ENCODE peak calls at places on chromosomes 3 and 15, in six cellular contexts. L is IMR-90, E is pancreas, U is tibial artery, R is ovary, X is psoas muscle. B is an unnamed sample.

GRCh38 chr15:62068071-62068786 is 1.5 kb downstream of the C2CD4A start:
- DNase-seq in L (no peak), E (peak; percentile 63), U (peak; percentile 37), R (peak; percentile 36), X (peak; percentile 70), B (no peak)

GRCh38 chr3:117350386-117350785 is 640.8 kb downstream of the TUSC7 start:
- DNase-seq in L (no peak), E (no peak), U (no peak), R (no peak), X (no peak), B (no peak)

GRCh38 chr3:144810150-144810549 is 838.5 kb downstream of the DIPK2A start:
- DNase-seq in L (no peak), E (no peak), U (no peak), R (no peak), X (no peak), B (no peak)

GRCh38 chr15:59838900-59839299 is 149.8 kb upstream of the BNIP2 start:
- DNase-seq in L (no peak), E (no peak), U (no peak), R (no peak), X (no peak), B (no peak)

GRCh38 chr15:75929799-75930565 is 26.3 kb downstream of the FBXO22 start:
- DNase-seq in L (no peak), E (no peak), U (no peak), R (no peak), X (no peak), B (no peak)

GRCh38 chr3:129507181-129507831 is 21.1 kb upstream of the RHO start:
- DNase-seq in L (no peak), E (no peak), U (peak; percentile 28), R (no peak), X (peak; percentile 52), B (no peak)

GRCh38 chr3:175485436-175485835 is 626.3 kb downstream of the NAALADL2 start:
- DNase-seq in L (no peak), E (no peak), U (no peak), R (no peak), X (no peak), B (no peak)

GRCh38 chr15:99108993-99109392 is 4.1 kb downstream of the SYNM start:
- DNase-seq in L (no peak), E (no peak), U (no peak), R (no peak), X (no peak), B (no peak)

GRCh38 chr15:25655168-25655956 is 207.8 kb downstream of the ATP10A start:
- DNase-seq in L (no peak), E (no peak), U (no peak), R (no peak), X (no peak), B (no peak)

GRCh38 chr3:159252274-159252673 is 450.4 kb downstream of the MFSD1 start:
- DNase-seq in L (no peak), E (no peak), U (no peak), R (no peak), X (no peak), B (peak; percentile 63)

GRCh38 chr3:138125548-138126221 is 6.5 kb downstream of the A4GNT start:
- DNase-seq in L (peak; percentile 66), E (no peak), U (no peak), R (no peak), X (no peak), B (no peak)

GRCh38 chr15:101110681-101111569 is 140.9 kb downstream of the CHSY1 start:
- DNase-seq in L (no peak), E (no peak), U (no peak), R (no peak), X (peak; percentile 72), B (no peak)

GRCh38 chr15:43134157-43134637 is 811 bp downstream of the TMEM62 start:
- DNase-seq in L (no peak), E (no peak), U (no peak), R (no peak), X (no peak), B (no peak)

GRCh38 chr3:134487406-134487805 is 1.5 kb downstream of the CEP63 start:
- DNase-seq in L (no peak), E (no peak), U (no peak), R (no peak), X (no peak), B (no peak)

GRCh38 chr15:71116366-71116765 is 1.1 kb downstream of the THSD4 start:
- DNase-seq in L (peak; percentile 38), E (no peak), U (no peak), R (no peak), X (no peak), B (no peak)

GRCh38 chr15:45391746-45392711 is 13.7 kb upstream of the GATM start:
- DNase-seq in L (no peak), E (no peak), U (no peak), R (no peak), X (no peak), B (no peak)

GRCh38 chr3:25783661-25784512 is 644 bp upstream of the NGLY1 start:
- DNase-seq in L (peak; percentile 18), E (no peak), U (peak; percentile 48), R (no peak), X (no peak), B (no peak)

GRCh38 chr3:174541708-174542107 is 317.4 kb upstream of the NAALADL2 start:
- DNase-seq in L (peak; percentile 51), E (no peak), U (no peak), R (no peak), X (no peak), B (no peak)

GRCh38 chr3:9497821-9498565 is 55.6 kb downstream of the LHFPL4 start:
- DNase-seq in L (peak; percentile 74), E (no peak), U (no peak), R (no peak), X (no peak), B (no peak)

GRCh38 chr3:2360815-2361214 is 262.1 kb downstream of the CNTN4 start:
- DNase-seq in L (no peak), E (no peak), U (no peak), R (no peak), X (no peak), B (no peak)

GRCh38 chr3:125480656-125481374 is 39.2 kb downstream of the SNX4 start:
- DNase-seq in L (peak; percentile 93), E (no peak), U (no peak), R (no peak), X (no peak), B (peak; percentile 44)

GRCh38 chr3:152030320-152030719 is 156.9 kb downstream of the SUCNR1 start:
- DNase-seq in L (no peak), E (no peak), U (no peak), R (no peak), X (no peak), B (no peak)

GRCh38 chr3:139695007-139695406 is 17.2 kb upstream of the NMNAT3 start:
- DNase-seq in L (no peak), E (no peak), U (no peak), R (no peak), X (no peak), B (no peak)

GRCh38 chr3:111809196-111809595 is 49.9 kb upstream of the PHLDB2 start:
- DNase-seq in L (peak; percentile 65), E (no peak), U (no peak), R (no peak), X (no peak), B (peak; percentile 67)

GRCh38 chr3:86969500-86970189 is 21.3 kb downstream of the VGLL3 start:
- DNase-seq in L (peak; percentile 61), E (peak; percentile 31), U (no peak), R (no peak), X (no peak), B (no peak)
- TF ChIP-seq CTCF in L (peak; percentile 63), E (peak; percentile 36), U (peak; percentile 31), R (no peak), X (peak; percentile 47), B (peak; percentile 60)

GRCh38 chr15:40697916-40698315 is 2.9 kb downstream of the RAD51 start:
- DNase-seq in L (no peak), E (no peak), U (no peak), R (no peak), X (no peak), B (no peak)
- H3K36me3 ChIP-seq in L (peaks cover 8% of the 10 kb centered on the region), E (no peaks in the 10 kb centered on the region), U (no peaks in the 10 kb centered on the region), R (no peaks in the 10 kb centered on the region), X (no peaks in the 10 kb centered on the region), B (no peaks in the 10 kb centered on the region)

GRCh38 chr15:96789999-96790398 is 459.5 kb downstream of the NR2F2 start:
- DNase-seq in L (no peak), E (no peak), U (no peak), R (no peak), X (no peak), B (no peak)
- TF ChIP-seq CTCF in L (no peak), E (no peak), U (no peak), R (no peak), X (no peak), B (no peak)

GRCh38 chr15:33454996-33455395 is 144.2 kb downstream of the RYR3 start:
- DNase-seq in L (no peak), E (no peak), U (no peak), R (no peak), X (no peak), B (no peak)
- H3K36me3 ChIP-seq in L (no peaks in the 10 kb centered on the region), E (no peaks in the 10 kb centered on the region), U (no peaks in the 10 kb centered on the region), R (no peaks in the 10 kb centered on the region), X (no peaks in the 10 kb centered on the region), B (no peaks in the 10 kb centered on the region)

DNA sequence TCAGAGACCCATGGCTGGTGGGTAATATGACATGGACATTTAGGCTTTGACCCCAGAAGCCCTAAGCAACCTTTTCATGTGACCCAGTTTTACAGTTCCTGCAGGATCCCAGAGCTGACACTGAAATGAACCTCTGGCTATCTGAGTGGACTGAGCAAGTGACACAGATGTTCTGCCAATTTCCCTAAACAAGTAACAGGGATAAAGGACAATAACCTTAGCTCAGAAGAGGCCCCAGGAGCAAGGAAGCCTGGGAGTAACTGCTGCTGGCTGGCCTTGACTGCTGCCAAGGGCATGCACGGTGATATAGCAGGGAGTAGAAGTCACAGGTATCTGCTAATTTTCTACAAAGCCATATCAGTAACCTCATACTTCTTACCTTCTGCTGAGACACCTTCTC is 177.9 kb downstream of the CHL1 start:
- DNase-seq in L (no peak), E (no peak), U (no peak), R (no peak), X (no peak), B (no peak)
- TF ChIP-seq CTCF in L (no peak), E (no peak), U (no peak), R (no peak), X (no peak), B (no peak)

GRCh38 chr3:48521635-48522034 is 17.7 kb upstream of the SHISA5 start:
- DNase-seq in L (no peak), E (no peak), U (no peak), R (no peak), X (no peak), B (no peak)

GRCh38 chr3:48528754-48529153 is 24.8 kb upstream of the SHISA5 start:
- DNase-seq in L (no peak), E (no peak), U (no peak), R (no peak), X (no peak), B (no peak)

GRCh38 chr3:48519244-48519643 is 15.3 kb upstream of the SHISA5 start:
- DNase-seq in L (no peak), E (no peak), U (no peak), R (no peak), X (no peak), B (no peak)

GRCh38 chr3:48528043-48528442 is 24.1 kb upstream of the SHISA5 start:
- DNase-seq in L (no peak), E (no peak), U (no peak), R (no peak), X (no peak), B (no peak)

GRCh38 chr3:48524970-48525369 is 21.0 kb upstream of the SHISA5 start:
- DNase-seq in L (no peak), E (no peak), U (no peak), R (no peak), X (no peak), B (no peak)
- H3K36me3 ChIP-seq in L (peaks cover 18% of the 10 kb centered on the region), E (no peaks in the 10 kb centered on the region), U (peaks cover 4% of the 10 kb centered on the region), R (no peaks in the 10 kb centered on the region), X (no peaks in the 10 kb centered on the region), B (peaks cover 18% of the 10 kb centered on the region)

GRCh38 chr15:66287461-66288055 is 5.8 kb upstream of the DIS3L start:
- DNase-seq in L (peak; percentile 14), E (no peak), U (no peak), R (no peak), X (no peak), B (no peak)
- TF ChIP-seq CTCF in L (peak; percentile 60), E (peak; percentile 11), U (peak; percentile 36), R (peak; percentile 38), X (peak; percentile 61), B (peak; percentile 59)

B was measured in BJ.